ENCODE peak calls at places on chromosomes 16 and 17, in eight cellular contexts. One of them, this sample, is unnamed.

GRCh38 chr16:4178468-4179010 is 62.3 kb upstream of the ADCY9 start:
- DNase-seq in brain microvascular endothelial cell: no peak
- DNase-seq in body of pancreas: no peak
- DNase-seq in left ventricle myocardium inferior: no peak
- DNase-seq in lower lobe of right lung: no peak
- DNase-seq in CD8-positive, alpha-beta T cell: no peak
- DNase-seq in PC-3: no peak
- DNase-seq in dorsolateral prefrontal cortex: no peak
- DNase-seq in this sample: no peak

GRCh38 chr17:82287849-82288601 is 14.5 kb upstream of the CSNK1D start:
- DNase-seq in body of pancreas: peak
- DNase-seq in dorsolateral prefrontal cortex: no peak
- DNase-seq in left ventricle myocardium inferior: peak
- DNase-seq in lower lobe of right lung: peak
- DNase-seq in PC-3: peak
- DNase-seq in brain microvascular endothelial cell: peak
- DNase-seq in CD8-positive, alpha-beta T cell: no peak
- DNase-seq in this sample: peak

GRCh38 chr17:68511671-68512246 is 471 bp upstream of the PRKAR1A start:
- DNase-seq in dorsolateral prefrontal cortex: peak
- DNase-seq in PC-3: peak
- DNase-seq in CD8-positive, alpha-beta T cell: peak
- DNase-seq in left ventricle myocardium inferior: peak
- DNase-seq in lower lobe of right lung: peak
- DNase-seq in body of pancreas: peak
- DNase-seq in brain microvascular endothelial cell: peak
- DNase-seq in this sample: peak

GRCh38 chr16:6672507-6672906 is 660.1 kb upstream of the RBFOX1 start:
- DNase-seq in dorsolateral prefrontal cortex: no peak
- DNase-seq in body of pancreas: no peak
- DNase-seq in CD8-positive, alpha-beta T cell: no peak
- DNase-seq in PC-3: no peak
- DNase-seq in left ventricle myocardium inferior: no peak
- DNase-seq in brain microvascular endothelial cell: no peak
- DNase-seq in lower lobe of right lung: no peak
- DNase-seq in this sample: no peak

GRCh38 chr17:64617125-64617780 is 44.9 kb downstream of the SMURF2 start:
- DNase-seq in body of pancreas: no peak
- DNase-seq in brain microvascular endothelial cell: no peak
- DNase-seq in CD8-positive, alpha-beta T cell: no peak
- DNase-seq in dorsolateral prefrontal cortex: no peak
- DNase-seq in left ventricle myocardium inferior: no peak
- DNase-seq in PC-3: no peak
- DNase-seq in lower lobe of right lung: no peak
- DNase-seq in this sample: no peak

GRCh38 chr16:69233124-69233523 is 46.2 kb downstream of the SNTB2 start:
- DNase-seq in dorsolateral prefrontal cortex: no peak
- DNase-seq in CD8-positive, alpha-beta T cell: no peak
- DNase-seq in brain microvascular endothelial cell: no peak
- DNase-seq in PC-3: no peak
- DNase-seq in lower lobe of right lung: no peak
- DNase-seq in left ventricle myocardium inferior: no peak
- DNase-seq in body of pancreas: no peak
- DNase-seq in this sample: no peak

GRCh38 chr17:14334919-14335318 is 34.0 kb downstream of the HS3ST3B1 start:
- DNase-seq in left ventricle myocardium inferior: no peak
- DNase-seq in CD8-positive, alpha-beta T cell: no peak
- DNase-seq in PC-3: no peak
- DNase-seq in brain microvascular endothelial cell: no peak
- DNase-seq in body of pancreas: no peak
- DNase-seq in lower lobe of right lung: no peak
- DNase-seq in dorsolateral prefrontal cortex: no peak
- DNase-seq in this sample: no peak

GRCh38 chr16:62585041-62585545 is 548.9 kb upstream of the CDH8 start:
- DNase-seq in left ventricle myocardium inferior: no peak
- DNase-seq in dorsolateral prefrontal cortex: no peak
- DNase-seq in body of pancreas: no peak
- DNase-seq in brain microvascular endothelial cell: no peak
- DNase-seq in CD8-positive, alpha-beta T cell: no peak
- DNase-seq in PC-3: no peak
- DNase-seq in lower lobe of right lung: no peak
- DNase-seq in this sample: no peak

GRCh38 chr17:63139356-63139755 is 173.3 kb downstream of the TANC2 start:
- DNase-seq in CD8-positive, alpha-beta T cell: no peak
- DNase-seq in PC-3: no peak
- DNase-seq in lower lobe of right lung: no peak
- DNase-seq in body of pancreas: no peak
- DNase-seq in dorsolateral prefrontal cortex: no peak
- DNase-seq in brain microvascular endothelial cell: no peak
- DNase-seq in left ventricle myocardium inferior: no peak
- DNase-seq in this sample: no peak

GRCh38 chr17:81018044-81018802 is 16.7 kb upstream of the BAIAP2 start:
- DNase-seq in body of pancreas: no peak
- DNase-seq in left ventricle myocardium inferior: no peak
- DNase-seq in brain microvascular endothelial cell: no peak
- DNase-seq in dorsolateral prefrontal cortex: no peak
- DNase-seq in PC-3: peak
- DNase-seq in CD8-positive, alpha-beta T cell: no peak
- DNase-seq in lower lobe of right lung: peak
- DNase-seq in this sample: no peak

GRCh38 chr17:40320771-40321501 is 12.0 kb downstream of the RARA start:
- DNase-seq in left ventricle myocardium inferior: peak
- DNase-seq in lower lobe of right lung: peak
- DNase-seq in body of pancreas: no peak
- DNase-seq in dorsolateral prefrontal cortex: no peak
- DNase-seq in PC-3: no peak
- DNase-seq in brain microvascular endothelial cell: no peak
- DNase-seq in CD8-positive, alpha-beta T cell: peak
- DNase-seq in this sample: no peak

GRCh38 chr17:5773942-5774341 is 189.6 kb upstream of the NLRP1 start:
- DNase-seq in brain microvascular endothelial cell: no peak
- DNase-seq in left ventricle myocardium inferior: no peak
- DNase-seq in CD8-positive, alpha-beta T cell: no peak
- DNase-seq in lower lobe of right lung: no peak
- DNase-seq in dorsolateral prefrontal cortex: no peak
- DNase-seq in body of pancreas: no peak
- DNase-seq in PC-3: no peak
- DNase-seq in this sample: no peak

GRCh38 chr17:8563981-8564602 is 66.4 kb downstream of the MYH10 start:
- DNase-seq in CD8-positive, alpha-beta T cell: no peak
- DNase-seq in PC-3: no peak
- DNase-seq in body of pancreas: no peak
- DNase-seq in lower lobe of right lung: no peak
- DNase-seq in brain microvascular endothelial cell: no peak
- DNase-seq in dorsolateral prefrontal cortex: no peak
- DNase-seq in left ventricle myocardium inferior: no peak
- DNase-seq in this sample: no peak

GRCh38 chr17:199806-200603 is 18.6 kb upstream of the DOC2B start:
- DNase-seq in brain microvascular endothelial cell: no peak
- DNase-seq in left ventricle myocardium inferior: no peak
- DNase-seq in body of pancreas: peak
- DNase-seq in PC-3: peak
- DNase-seq in CD8-positive, alpha-beta T cell: no peak
- DNase-seq in lower lobe of right lung: peak
- DNase-seq in dorsolateral prefrontal cortex: no peak
- DNase-seq in this sample: no peak

GRCh38 chr17:46925185-46925858 is 2.4 kb downstream of the GOSR2 start:
- DNase-seq in left ventricle myocardium inferior: no peak
- DNase-seq in brain microvascular endothelial cell: no peak
- DNase-seq in PC-3: no peak
- DNase-seq in body of pancreas: no peak
- DNase-seq in dorsolateral prefrontal cortex: no peak
- DNase-seq in CD8-positive, alpha-beta T cell: no peak
- DNase-seq in lower lobe of right lung: no peak
- DNase-seq in this sample: no peak

GRCh38 chr16:84641643-84642358 is 6.5 kb upstream of the KLHL36 start:
- DNase-seq in left ventricle myocardium inferior: no peak
- DNase-seq in brain microvascular endothelial cell: no peak
- DNase-seq in PC-3: no peak
- DNase-seq in dorsolateral prefrontal cortex: no peak
- DNase-seq in CD8-positive, alpha-beta T cell: peak
- DNase-seq in body of pancreas: no peak
- DNase-seq in lower lobe of right lung: no peak
- DNase-seq in this sample: no peak

GRCh38 chr17:74723891-74724290 is 11.2 kb upstream of the CD300LF start:
- DNase-seq in dorsolateral prefrontal cortex: no peak
- DNase-seq in left ventricle myocardium inferior: no peak
- DNase-seq in PC-3: no peak
- DNase-seq in brain microvascular endothelial cell: no peak
- DNase-seq in body of pancreas: no peak
- DNase-seq in CD8-positive, alpha-beta T cell: no peak
- DNase-seq in lower lobe of right lung: no peak
- DNase-seq in this sample: no peak

GRCh38 chr16:17339764-17340541 is 130.8 kb downstream of the XYLT1 start:
- DNase-seq in CD8-positive, alpha-beta T cell: no peak
- DNase-seq in dorsolateral prefrontal cortex: no peak
- DNase-seq in lower lobe of right lung: no peak
- DNase-seq in left ventricle myocardium inferior: no peak
- DNase-seq in brain microvascular endothelial cell: no peak
- DNase-seq in body of pancreas: no peak
- DNase-seq in PC-3: no peak
- DNase-seq in this sample: no peak

GRCh38 chr17:19327039-19327776 is 35.3 kb downstream of the B9D1 start:
- DNase-seq in brain microvascular endothelial cell: peak
- DNase-seq in left ventricle myocardium inferior: no peak
- DNase-seq in dorsolateral prefrontal cortex: no peak
- DNase-seq in PC-3: peak
- DNase-seq in lower lobe of right lung: no peak
- DNase-seq in CD8-positive, alpha-beta T cell: no peak
- DNase-seq in body of pancreas: no peak
- DNase-seq in this sample: peak

GRCh38 chr17:42422958-42423712 is at the start of gene CAVIN1:
- DNase-seq in brain microvascular endothelial cell: peak
- DNase-seq in body of pancreas: peak
- DNase-seq in dorsolateral prefrontal cortex: peak
- DNase-seq in left ventricle myocardium inferior: peak
- DNase-seq in CD8-positive, alpha-beta T cell: no peak
- DNase-seq in PC-3: no peak
- DNase-seq in lower lobe of right lung: peak
- DNase-seq in this sample: peak

GRCh38 chr16:58027341-58028167 is 2.0 kb downstream of the MMP15 start:
- DNase-seq in lower lobe of right lung: peak
- DNase-seq in body of pancreas: peak
- DNase-seq in PC-3: peak
- DNase-seq in CD8-positive, alpha-beta T cell: no peak
- DNase-seq in dorsolateral prefrontal cortex: no peak
- DNase-seq in left ventricle myocardium inferior: peak
- DNase-seq in brain microvascular endothelial cell: no peak
- DNase-seq in this sample: peak

DNA sequence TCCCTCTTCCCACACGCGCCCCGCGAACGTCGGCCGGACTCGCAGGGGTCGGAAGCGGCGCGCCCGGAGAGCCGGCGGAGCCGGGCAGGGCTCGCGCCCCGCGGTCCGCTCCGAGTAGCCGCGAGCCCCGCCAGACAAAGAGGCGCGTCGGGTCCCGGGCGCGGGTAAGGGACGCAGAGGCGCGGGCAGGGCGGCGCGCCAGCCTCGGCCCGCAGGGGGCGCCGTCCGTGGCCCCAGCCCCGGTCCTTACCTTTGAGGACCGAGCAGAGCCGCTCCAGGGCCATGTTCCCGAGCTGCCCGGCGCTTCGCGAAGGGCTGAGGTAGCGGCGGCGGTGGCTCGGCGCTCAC is 442 bp downstream of the NETO2 start:
- DNase-seq in brain microvascular endothelial cell: peak
- DNase-seq in left ventricle myocardium inferior: peak
- DNase-seq in CD8-positive, alpha-beta T cell: peak
- DNase-seq in body of pancreas: peak
- DNase-seq in PC-3: peak
- DNase-seq in lower lobe of right lung: peak
- DNase-seq in dorsolateral prefrontal cortex: peak
- DNase-seq in this sample: peak
- TF ChIP-seq CTCF in brain microvascular endothelial cell: peak
- TF ChIP-seq CTCF in left ventricle myocardium inferior: peak
- TF ChIP-seq CTCF in CD8-positive, alpha-beta T cell: peak
- TF ChIP-seq CTCF in body of pancreas: peak
- TF ChIP-seq CTCF in PC-3: peak
- TF ChIP-seq CTCF in lower lobe of right lung: peak
- TF ChIP-seq CTCF in dorsolateral prefrontal cortex: peak
- TF ChIP-seq CTCF in this sample: peak

GRCh38 chr17:2708585-2709172 is 2.9 kb downstream of the CLUH start:
- DNase-seq in PC-3: no peak
- DNase-seq in brain microvascular endothelial cell: no peak
- DNase-seq in dorsolateral prefrontal cortex: no peak
- DNase-seq in CD8-positive, alpha-beta T cell: no peak
- DNase-seq in body of pancreas: no peak
- DNase-seq in left ventricle myocardium inferior: no peak
- DNase-seq in lower lobe of right lung: no peak
- DNase-seq in this sample: no peak
- H3K27ac ChIP-seq in PC-3: no peak
- H3K27ac ChIP-seq in brain microvascular endothelial cell: no peak
- H3K27ac ChIP-seq in dorsolateral prefrontal cortex: peak
- H3K27ac ChIP-seq in CD8-positive, alpha-beta T cell: no peak
- H3K27ac ChIP-seq in body of pancreas: peak
- H3K27ac ChIP-seq in left ventricle myocardium inferior: peak
- H3K27ac ChIP-seq in lower lobe of right lung: peak
- H3K27ac ChIP-seq in this sample: peak

GRCh38 chr16:78703951-78704350 is 604.5 kb downstream of the WWOX start:
- DNase-seq in brain microvascular endothelial cell: no peak
- DNase-seq in body of pancreas: no peak
- DNase-seq in dorsolateral prefrontal cortex: no peak
- DNase-seq in CD8-positive, alpha-beta T cell: no peak
- DNase-seq in left ventricle myocardium inferior: no peak
- DNase-seq in lower lobe of right lung: no peak
- DNase-seq in PC-3: no peak
- DNase-seq in this sample: no peak

GRCh38 chr16:78709137-78709871 is 609.9 kb downstream of the WWOX start:
- DNase-seq in brain microvascular endothelial cell: no peak
- DNase-seq in dorsolateral prefrontal cortex: no peak
- DNase-seq in PC-3: no peak
- DNase-seq in lower lobe of right lung: no peak
- DNase-seq in left ventricle myocardium inferior: no peak
- DNase-seq in body of pancreas: no peak
- DNase-seq in CD8-positive, alpha-beta T cell: no peak
- DNase-seq in this sample: no peak

GRCh38 chr16:78704421-78704820 is 605.0 kb downstream of the WWOX start:
- DNase-seq in CD8-positive, alpha-beta T cell: no peak
- DNase-seq in dorsolateral prefrontal cortex: no peak
- DNase-seq in body of pancreas: no peak
- DNase-seq in lower lobe of right lung: no peak
- DNase-seq in left ventricle myocardium inferior: no peak
- DNase-seq in brain microvascular endothelial cell: no peak
- DNase-seq in PC-3: no peak
- DNase-seq in this sample: no peak

GRCh38 chr16:78706637-78707036 is 607.2 kb downstream of the WWOX start:
- DNase-seq in PC-3: no peak
- DNase-seq in body of pancreas: no peak
- DNase-seq in brain microvascular endothelial cell: no peak
- DNase-seq in lower lobe of right lung: no peak
- DNase-seq in dorsolateral prefrontal cortex: no peak
- DNase-seq in CD8-positive, alpha-beta T cell: no peak
- DNase-seq in left ventricle myocardium inferior: no peak
- DNase-seq in this sample: no peak

GRCh38 chr16:78705694-78706093 is 606.2 kb downstream of the WWOX start:
- DNase-seq in left ventricle myocardium inferior: no peak
- DNase-seq in PC-3: peak
- DNase-seq in dorsolateral prefrontal cortex: no peak
- DNase-seq in CD8-positive, alpha-beta T cell: no peak
- DNase-seq in lower lobe of right lung: no peak
- DNase-seq in body of pancreas: no peak
- DNase-seq in brain microvascular endothelial cell: peak
- DNase-seq in this sample: peak
- TF ChIP-seq CTCF in left ventricle myocardium inferior: peak
- TF ChIP-seq CTCF in PC-3: peak
- TF ChIP-seq CTCF in dorsolateral prefrontal cortex: no peak
- TF ChIP-seq CTCF in CD8-positive, alpha-beta T cell: peak
- TF ChIP-seq CTCF in lower lobe of right lung: peak
- TF ChIP-seq CTCF in body of pancreas: peak
- TF ChIP-seq CTCF in brain microvascular endothelial cell: peak
- TF ChIP-seq CTCF in this sample: no peak

GRCh38 chr17:28482551-28483199 is 9.2 kb downstream of the SLC13A2 start:
- DNase-seq in brain microvascular endothelial cell: no peak
- DNase-seq in body of pancreas: no peak
- DNase-seq in left ventricle myocardium inferior: no peak
- DNase-seq in CD8-positive, alpha-beta T cell: no peak
- DNase-seq in lower lobe of right lung: no peak
- DNase-seq in dorsolateral prefrontal cortex: no peak
- DNase-seq in PC-3: no peak
- DNase-seq in this sample: no peak
- H3K27ac ChIP-seq in brain microvascular endothelial cell: no peak
- H3K27ac ChIP-seq in body of pancreas: no peak
- H3K27ac ChIP-seq in left ventricle myocardium inferior: no peak
- H3K27ac ChIP-seq in CD8-positive, alpha-beta T cell: no peak
- H3K27ac ChIP-seq in lower lobe of right lung: no peak
- H3K27ac ChIP-seq in dorsolateral prefrontal cortex: no peak
- H3K27ac ChIP-seq in PC-3: no peak
- H3K27ac ChIP-seq in this sample: no peak

This sample was measured in RWPE1.